ENCODE peak calls at places on chromosomes 6 and 20, in six cellular contexts. One of them, this sample, is unnamed.

GRCh38 chr6:164947174-164947573 is 362.2 kb downstream of the C6orf118 start:
- DNase-seq in upper lobe of right lung: no peak
- DNase-seq in CD4-positive, alpha-beta memory T cell: no peak
- DNase-seq in lung: no peak
- DNase-seq in Peyer's patch: no peak
- DNase-seq in BE2C: no peak
- DNase-seq in this sample: no peak

GRCh38 chr6:79543411-79543810 is 6.2 kb upstream of the LCA5 start:
- DNase-seq in Peyer's patch: no peak
- DNase-seq in upper lobe of right lung: no peak
- DNase-seq in BE2C: no peak
- DNase-seq in lung: no peak
- DNase-seq in CD4-positive, alpha-beta memory T cell: no peak
- DNase-seq in this sample: no peak

GRCh38 chr6:101614774-101615173 is 221.3 kb downstream of the GRIK2 start:
- DNase-seq in CD4-positive, alpha-beta memory T cell: no peak
- DNase-seq in upper lobe of right lung: no peak
- DNase-seq in Peyer's patch: no peak
- DNase-seq in BE2C: no peak
- DNase-seq in lung: no peak
- DNase-seq in this sample: peak; percentile 91

GRCh38 chr6:155832596-155832995 is 377.0 kb upstream of the NOX3 start:
- DNase-seq in Peyer's patch: no peak
- DNase-seq in BE2C: no peak
- DNase-seq in upper lobe of right lung: no peak
- DNase-seq in lung: no peak
- DNase-seq in CD4-positive, alpha-beta memory T cell: no peak
- DNase-seq in this sample: peak; percentile 33

GRCh38 chr6:28462401-28462800 is 19.1 kb upstream of the ZSCAN23 start:
- DNase-seq in upper lobe of right lung: no peak
- DNase-seq in BE2C: no peak
- DNase-seq in CD4-positive, alpha-beta memory T cell: no peak
- DNase-seq in Peyer's patch: no peak
- DNase-seq in lung: no peak
- DNase-seq in this sample: no peak

GRCh38 chr6:92879526-92879925 is 539.8 kb downstream of the EPHA7 start:
- DNase-seq in CD4-positive, alpha-beta memory T cell: no peak
- DNase-seq in BE2C: no peak
- DNase-seq in upper lobe of right lung: no peak
- DNase-seq in Peyer's patch: no peak
- DNase-seq in lung: no peak
- DNase-seq in this sample: no peak

GRCh38 chr20:23148721-23149570 is 62.8 kb upstream of the CD93 start:
- DNase-seq in BE2C: no peak
- DNase-seq in CD4-positive, alpha-beta memory T cell: no peak
- DNase-seq in Peyer's patch: peak; percentile 22
- DNase-seq in upper lobe of right lung: no peak
- DNase-seq in lung: no peak
- DNase-seq in this sample: no peak

GRCh38 chr6:1251198-1252155 is 60.4 kb upstream of the FOXQ1 start:
- DNase-seq in CD4-positive, alpha-beta memory T cell: no peak
- DNase-seq in upper lobe of right lung: no peak
- DNase-seq in Peyer's patch: no peak
- DNase-seq in lung: no peak
- DNase-seq in BE2C: no peak
- DNase-seq in this sample: no peak

GRCh38 chr20:61776491-61776890 is 289.2 kb downstream of the TAF4 start:
- DNase-seq in lung: no peak
- DNase-seq in BE2C: no peak
- DNase-seq in CD4-positive, alpha-beta memory T cell: no peak
- DNase-seq in Peyer's patch: no peak
- DNase-seq in upper lobe of right lung: no peak
- DNase-seq in this sample: no peak

GRCh38 chr20:51586005-51586440 is 43.5 kb upstream of the NFATC2 start:
- DNase-seq in CD4-positive, alpha-beta memory T cell: no peak
- DNase-seq in lung: no peak
- DNase-seq in BE2C: no peak
- DNase-seq in upper lobe of right lung: no peak
- DNase-seq in Peyer's patch: no peak
- DNase-seq in this sample: peak; percentile 71

GRCh38 chr6:31525932-31526591 is 2.7 kb upstream of the MCCD1 start:
- DNase-seq in upper lobe of right lung: no peak
- DNase-seq in CD4-positive, alpha-beta memory T cell: no peak
- DNase-seq in lung: no peak
- DNase-seq in Peyer's patch: no peak
- DNase-seq in BE2C: no peak
- DNase-seq in this sample: peak; percentile 37

GRCh38 chr6:96157018-96157565 is 141.3 kb downstream of the FUT9 start:
- DNase-seq in BE2C: no peak
- DNase-seq in lung: no peak
- DNase-seq in CD4-positive, alpha-beta memory T cell: no peak
- DNase-seq in Peyer's patch: no peak
- DNase-seq in upper lobe of right lung: no peak
- DNase-seq in this sample: no peak

GRCh38 chr6:97052152-97052787 is 127.7 kb downstream of the KLHL32 start:
- DNase-seq in BE2C: no peak
- DNase-seq in CD4-positive, alpha-beta memory T cell: no peak
- DNase-seq in lung: no peak
- DNase-seq in Peyer's patch: no peak
- DNase-seq in upper lobe of right lung: no peak
- DNase-seq in this sample: no peak

DNA sequence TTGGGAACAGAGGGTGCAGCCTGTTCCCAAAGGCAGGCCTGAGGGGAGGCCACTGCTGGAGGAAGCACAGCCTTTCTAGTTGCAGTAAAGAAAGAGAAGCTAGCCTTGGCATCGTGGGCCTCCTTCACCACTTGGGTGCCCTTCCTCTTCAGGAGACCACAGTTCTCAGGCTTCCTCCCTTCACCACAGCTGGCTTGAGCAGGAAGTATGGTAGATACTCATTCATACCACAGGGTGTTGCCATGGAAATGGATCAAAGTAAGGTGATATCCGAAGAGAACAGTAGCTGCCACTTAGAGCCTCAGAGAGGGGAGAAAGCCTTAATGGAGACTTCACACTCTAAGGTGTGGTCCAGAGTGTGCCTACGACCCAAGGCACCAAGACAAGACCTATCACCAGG is 120.4 kb upstream of the RIPOR2 start:
- DNase-seq in lung: no peak
- DNase-seq in CD4-positive, alpha-beta memory T cell: peak; percentile 90
- DNase-seq in BE2C: no peak
- DNase-seq in upper lobe of right lung: no peak
- DNase-seq in Peyer's patch: peak; percentile 79
- DNase-seq in this sample: no peak
- H3K4me3 ChIP-seq in lung: no peak overlapping the region
- H3K4me3 ChIP-seq in CD4-positive, alpha-beta memory T cell: peak overlapping the region; percentile 18
- H3K4me3 ChIP-seq in BE2C: no peak overlapping the region
- H3K4me3 ChIP-seq in upper lobe of right lung: no peak overlapping the region
- H3K4me3 ChIP-seq in Peyer's patch: no peak overlapping the region
- H3K4me3 ChIP-seq in this sample: no peak overlapping the region

GRCh38 chr6:106381223-106381622 is 20.7 kb downstream of the CRYBG1 start:
- DNase-seq in BE2C: no peak
- DNase-seq in CD4-positive, alpha-beta memory T cell: no peak
- DNase-seq in lung: no peak
- DNase-seq in upper lobe of right lung: no peak
- DNase-seq in Peyer's patch: no peak
- DNase-seq in this sample: peak; percentile 68
- H3K4me3 ChIP-seq in BE2C: no peak overlapping the region
- H3K4me3 ChIP-seq in CD4-positive, alpha-beta memory T cell: no peak overlapping the region
- H3K4me3 ChIP-seq in lung: no peak overlapping the region
- H3K4me3 ChIP-seq in upper lobe of right lung: no peak overlapping the region
- H3K4me3 ChIP-seq in Peyer's patch: no peak overlapping the region
- H3K4me3 ChIP-seq in this sample: no peak overlapping the region

DNA sequence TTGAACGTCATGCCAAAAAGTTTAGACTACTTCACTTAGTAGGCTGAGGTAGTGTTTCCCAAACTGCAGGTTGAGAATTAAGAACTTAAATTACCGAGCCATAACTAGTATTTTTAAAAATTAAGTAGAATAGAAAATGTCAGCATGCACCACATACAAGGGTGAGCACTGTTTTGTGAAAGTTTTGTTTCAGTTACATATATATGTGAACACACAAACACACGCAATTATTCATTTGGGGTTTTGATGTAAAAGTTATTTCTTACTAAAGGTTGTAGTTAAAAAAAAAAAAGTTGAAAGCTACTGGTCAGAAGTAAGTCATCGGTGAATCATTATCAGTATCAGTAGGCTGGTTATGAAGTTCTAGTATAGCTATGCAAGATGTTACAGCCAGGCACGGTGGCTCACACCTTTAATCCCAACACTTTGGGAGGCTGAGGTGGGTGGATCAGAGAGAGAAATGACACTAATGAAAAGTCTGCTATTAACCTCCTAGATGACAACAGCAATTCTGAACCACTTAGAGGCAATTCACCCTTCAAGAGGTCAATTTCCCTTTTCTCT is 24.1 kb downstream of the FASTKD5 start:
- DNase-seq in CD4-positive, alpha-beta memory T cell: no peak
- DNase-seq in upper lobe of right lung: no peak
- DNase-seq in BE2C: no peak
- DNase-seq in Peyer's patch: no peak
- DNase-seq in lung: no peak
- DNase-seq in this sample: peak; percentile 34
- H3K4me3 ChIP-seq in CD4-positive, alpha-beta memory T cell: no peak overlapping the region
- H3K4me3 ChIP-seq in upper lobe of right lung: no peak overlapping the region
- H3K4me3 ChIP-seq in BE2C: no peak overlapping the region
- H3K4me3 ChIP-seq in Peyer's patch: no peak overlapping the region
- H3K4me3 ChIP-seq in lung: no peak overlapping the region
- H3K4me3 ChIP-seq in this sample: no peak overlapping the region

GRCh38 chr6:41746068-41746467 is 1.1 kb downstream of the PGC start:
- DNase-seq in Peyer's patch: no peak
- DNase-seq in lung: no peak
- DNase-seq in upper lobe of right lung: no peak
- DNase-seq in BE2C: no peak
- DNase-seq in CD4-positive, alpha-beta memory T cell: no peak
- DNase-seq in this sample: no peak
- H3K4me3 ChIP-seq in Peyer's patch: no peak overlapping the region
- H3K4me3 ChIP-seq in lung: no peak overlapping the region
- H3K4me3 ChIP-seq in upper lobe of right lung: peak overlapping the region; percentile 25
- H3K4me3 ChIP-seq in BE2C: no peak overlapping the region
- H3K4me3 ChIP-seq in CD4-positive, alpha-beta memory T cell: no peak overlapping the region
- H3K4me3 ChIP-seq in this sample: no peak overlapping the region

GRCh38 chr20:58907481-58908137 is 55.1 kb downstream of the GNAS start:
- DNase-seq in lung: peak; percentile 82
- DNase-seq in BE2C: peak; percentile 82
- DNase-seq in upper lobe of right lung: peak; percentile 87
- DNase-seq in Peyer's patch: peak; percentile 92
- DNase-seq in CD4-positive, alpha-beta memory T cell: peak; percentile 83
- DNase-seq in this sample: peak; percentile 84
- H3K4me3 ChIP-seq in lung: no peak overlapping the region
- H3K4me3 ChIP-seq in BE2C: peak overlapping the region; percentile 25
- H3K4me3 ChIP-seq in upper lobe of right lung: peak overlapping the region; percentile 30
- H3K4me3 ChIP-seq in Peyer's patch: no peak overlapping the region
- H3K4me3 ChIP-seq in CD4-positive, alpha-beta memory T cell: no peak overlapping the region
- H3K4me3 ChIP-seq in this sample: no peak overlapping the region

GRCh38 chr6:3208096-3208774 is 19.2 kb downstream of the TUBB2B start:
- DNase-seq in lung: no peak
- DNase-seq in BE2C: no peak
- DNase-seq in Peyer's patch: no peak
- DNase-seq in upper lobe of right lung: no peak
- DNase-seq in CD4-positive, alpha-beta memory T cell: no peak
- DNase-seq in this sample: peak; percentile 93
- H3K4me3 ChIP-seq in lung: no peak overlapping the region
- H3K4me3 ChIP-seq in BE2C: no peak overlapping the region
- H3K4me3 ChIP-seq in Peyer's patch: no peak overlapping the region
- H3K4me3 ChIP-seq in upper lobe of right lung: no peak overlapping the region
- H3K4me3 ChIP-seq in CD4-positive, alpha-beta memory T cell: no peak overlapping the region
- H3K4me3 ChIP-seq in this sample: no peak overlapping the region

GRCh38 chr20:33648396-33649004 is 13.6 kb upstream of the C20orf144 start:
- DNase-seq in upper lobe of right lung: peak; percentile 56
- DNase-seq in lung: no peak
- DNase-seq in CD4-positive, alpha-beta memory T cell: no peak
- DNase-seq in BE2C: no peak
- DNase-seq in Peyer's patch: no peak
- DNase-seq in this sample: peak; percentile 74
- H3K4me3 ChIP-seq in upper lobe of right lung: no peak overlapping the region
- H3K4me3 ChIP-seq in lung: no peak overlapping the region
- H3K4me3 ChIP-seq in CD4-positive, alpha-beta memory T cell: no peak overlapping the region
- H3K4me3 ChIP-seq in BE2C: no peak overlapping the region
- H3K4me3 ChIP-seq in Peyer's patch: no peak overlapping the region
- H3K4me3 ChIP-seq in this sample: no peak overlapping the region

DNA sequence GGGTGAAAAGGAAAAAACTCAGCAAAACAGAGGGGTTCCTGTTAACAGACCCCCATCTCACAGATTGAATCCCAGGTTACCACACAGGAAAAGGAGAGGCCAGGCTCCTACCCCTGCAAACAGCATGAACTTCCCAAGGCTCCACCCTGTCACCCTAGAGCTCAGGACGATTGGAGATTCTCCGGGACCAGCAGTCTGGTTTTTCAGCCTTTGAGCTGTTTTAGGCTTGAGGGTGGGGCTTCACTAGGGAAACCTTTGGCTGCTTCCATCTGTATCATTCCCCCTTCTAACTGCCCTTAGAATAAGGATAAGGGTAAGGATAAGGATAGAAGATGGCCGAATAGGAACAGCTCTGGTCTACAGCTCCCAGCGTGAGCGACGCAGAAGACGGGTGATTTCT is 16.0 kb downstream of the C6orf58 start:
- DNase-seq in lung: no peak
- DNase-seq in CD4-positive, alpha-beta memory T cell: no peak
- DNase-seq in Peyer's patch: no peak
- DNase-seq in BE2C: no peak
- DNase-seq in upper lobe of right lung: no peak
- DNase-seq in this sample: no peak
- H3K4me3 ChIP-seq in lung: no peak overlapping the region
- H3K4me3 ChIP-seq in CD4-positive, alpha-beta memory T cell: no peak overlapping the region
- H3K4me3 ChIP-seq in Peyer's patch: no peak overlapping the region
- H3K4me3 ChIP-seq in BE2C: no peak overlapping the region
- H3K4me3 ChIP-seq in upper lobe of right lung: no peak overlapping the region
- H3K4me3 ChIP-seq in this sample: no peak overlapping the region

GRCh38 chr20:35732644-35732982 is 9.4 kb downstream of the RBM39 start:
- DNase-seq in CD4-positive, alpha-beta memory T cell: no peak
- DNase-seq in Peyer's patch: no peak
- DNase-seq in BE2C: no peak
- DNase-seq in lung: no peak
- DNase-seq in upper lobe of right lung: no peak
- DNase-seq in this sample: no peak

GRCh38 chr20:35735828-35736470 is 6.1 kb downstream of the RBM39 start:
- DNase-seq in lung: no peak
- DNase-seq in BE2C: no peak
- DNase-seq in Peyer's patch: no peak
- DNase-seq in CD4-positive, alpha-beta memory T cell: no peak
- DNase-seq in upper lobe of right lung: no peak
- DNase-seq in this sample: no peak

GRCh38 chr20:35731862-35732643 is 10.0 kb downstream of the RBM39 start:
- DNase-seq in lung: no peak
- DNase-seq in upper lobe of right lung: no peak
- DNase-seq in CD4-positive, alpha-beta memory T cell: no peak
- DNase-seq in Peyer's patch: no peak
- DNase-seq in BE2C: no peak
- DNase-seq in this sample: no peak

GRCh38 chr20:35734777-35735649 is 7.0 kb downstream of the RBM39 start:
- DNase-seq in lung: no peak
- DNase-seq in BE2C: no peak
- DNase-seq in upper lobe of right lung: no peak
- DNase-seq in CD4-positive, alpha-beta memory T cell: no peak
- DNase-seq in Peyer's patch: no peak
- DNase-seq in this sample: no peak

GRCh38 chr20:35734374-35734773 is 7.7 kb downstream of the RBM39 start:
- DNase-seq in Peyer's patch: no peak
- DNase-seq in BE2C: no peak
- DNase-seq in upper lobe of right lung: no peak
- DNase-seq in lung: no peak
- DNase-seq in CD4-positive, alpha-beta memory T cell: no peak
- DNase-seq in this sample: no peak
- H3K4me3 ChIP-seq in Peyer's patch: no peak overlapping the region
- H3K4me3 ChIP-seq in BE2C: no peak overlapping the region
- H3K4me3 ChIP-seq in upper lobe of right lung: no peak overlapping the region
- H3K4me3 ChIP-seq in lung: no peak overlapping the region
- H3K4me3 ChIP-seq in CD4-positive, alpha-beta memory T cell: no peak overlapping the region
- H3K4me3 ChIP-seq in this sample: no peak overlapping the region